ENCODE peak calls at places on chromosomes 1 and 21, in six cellular contexts. Z, A, R, W, Q and H are unnamed samples.

GRCh38 chr1:158037876-158038359 is 44.5 kb downstream of the KIRREL1 start:
- DNase-seq in Z (peak; percentile 69), A (peak; percentile 58), R (peak; percentile 79), W (peak; percentile 81), Q (no peak), H (no peak)

GRCh38 chr1:1208713-1209433 is 2.5 kb upstream of the TNFRSF18 start:
- DNase-seq in Z (no peak), A (no peak), R (no peak), W (no peak), Q (no peak), H (no peak)

GRCh38 chr1:19400189-19400588 is 85.2 kb downstream of the CAPZB start:
- DNase-seq in Z (no peak), A (no peak), R (no peak), W (no peak), Q (no peak), H (peak; percentile 83)

GRCh38 chr1:214213136-214213535 is 67.8 kb upstream of the SMYD2 start:
- DNase-seq in Z (no peak), A (no peak), R (no peak), W (no peak), Q (no peak), H (no peak)

GRCh38 chr1:111934346-111934745 is 55.1 kb downstream of the KCND3 start:
- DNase-seq in Z (no peak), A (no peak), R (no peak), W (no peak), Q (no peak), H (no peak)

GRCh38 chr1:78570539-78570938 is 49.7 kb upstream of the IFI44L start:
- DNase-seq in Z (no peak), A (no peak), R (peak; percentile 28), W (no peak), Q (no peak), H (no peak)

GRCh38 chr1:942864-943533 is 16.1 kb downstream of the NOC2L start:
- DNase-seq in Z (peak; percentile 22), A (no peak), R (no peak), W (peak; percentile 80), Q (peak; percentile 59), H (no peak)

GRCh38 chr1:162632234-162632666 is at the start of gene DDR2:
- DNase-seq in Z (peak; percentile 92), A (peak; percentile 81), R (peak; percentile 77), W (peak; percentile 93), Q (peak; percentile 57), H (no peak)

GRCh38 chr1:227943354-227943753 is 4.4 kb downstream of the WNT9A start:
- DNase-seq in Z (no peak), A (no peak), R (no peak), W (no peak), Q (no peak), H (no peak)

GRCh38 chr1:43994794-43995790 is 3.7 kb downstream of the CCDC24 start:
- DNase-seq in Z (no peak), A (no peak), R (peak; percentile 86), W (no peak), Q (peak; percentile 43), H (no peak)

GRCh38 chr1:91846007-91846620 is 39.8 kb downstream of the TGFBR3 start:
- DNase-seq in Z (peak; percentile 70), A (peak; percentile 48), R (peak; percentile 20), W (peak; percentile 84), Q (peak; percentile 81), H (no peak)

GRCh38 chr1:220281159-220281574 is 8.9 kb upstream of the RAB3GAP2 start:
- DNase-seq in Z (no peak), A (peak; percentile 53), R (peak; percentile 45), W (peak; percentile 47), Q (no peak), H (no peak)

GRCh38 chr1:33516428-33516827 is 44.0 kb downstream of the ZSCAN20 start:
- DNase-seq in Z (no peak), A (no peak), R (peak; percentile 15), W (no peak), Q (no peak), H (no peak)
- H3K27ac ChIP-seq in Z (no peak overlapping the region), A (no peak overlapping the region), R (no peak overlapping the region), W (no peak overlapping the region), Q (no peak overlapping the region), H (no peak overlapping the region)

GRCh38 chr21:44803651-44804050 is 2.0 kb upstream of the UBE2G2 start:
- DNase-seq in Z (no peak), A (no peak), R (no peak), W (no peak), Q (no peak), H (no peak)
- H3K4me3 ChIP-seq in Z (no peak overlapping the region), A (no peak overlapping the region), R (no peak overlapping the region), W (no peak overlapping the region), Q (no peak overlapping the region), H (no peak overlapping the region)

GRCh38 chr21:34884346-34884929 is 164.7 kb downstream of the RUNX1 start:
- DNase-seq in Z (no peak), A (peak; percentile 48), R (no peak), W (no peak), Q (no peak), H (no peak)
- H3K27ac ChIP-seq in Z (no peak overlapping the region), A (peak overlapping the region; percentile 98), R (no peak overlapping the region), W (no peak overlapping the region), Q (peak overlapping the region; percentile 50), H (no peak overlapping the region)

GRCh38 chr21:10539956-10540355 is 18.6 kb downstream of the TPTE start:
- DNase-seq in Z (no peak), A (no peak), R (no peak), W (no peak), Q (no peak), H (no peak)
- H3K4me3 ChIP-seq in Z (no peak overlapping the region), A (no peak overlapping the region), R (no peak overlapping the region), W (no peak overlapping the region), Q (no peak overlapping the region), H (no peak overlapping the region)

DNA sequence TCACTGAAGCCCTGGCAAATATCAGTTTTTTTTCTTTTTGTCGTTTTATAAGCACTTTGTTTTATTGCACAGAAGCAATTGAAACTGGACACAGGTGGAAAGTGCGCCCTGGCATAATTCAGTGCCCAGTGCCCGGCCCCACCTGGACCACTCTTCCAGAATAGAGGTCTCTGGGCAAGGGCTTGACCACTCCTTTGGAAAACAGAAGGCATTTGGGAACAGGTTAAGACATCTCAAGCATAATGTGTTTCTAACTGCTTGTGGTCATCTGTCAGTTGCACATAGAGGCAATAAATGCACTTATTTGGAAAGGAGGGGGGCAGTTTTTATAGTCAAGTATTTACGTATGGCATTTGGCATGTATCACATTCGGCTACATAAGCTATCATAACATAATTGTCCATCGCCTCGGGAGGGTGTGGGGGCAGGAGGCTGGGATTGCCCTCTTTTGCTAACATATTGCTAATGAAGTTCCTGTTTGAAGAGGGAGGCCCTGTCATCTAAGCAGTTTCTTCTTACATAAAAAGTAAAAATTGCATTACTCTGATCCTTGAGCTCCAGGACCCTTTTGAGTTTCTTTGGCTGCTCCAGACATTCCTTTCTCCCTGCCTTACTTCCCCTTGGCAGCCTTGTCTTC is 14.7 kb upstream of the CD2 start:
- DNase-seq in Z (no peak), A (no peak), R (no peak), W (no peak), Q (no peak), H (no peak)
- H3K27ac ChIP-seq in Z (no peak overlapping the region), A (no peak overlapping the region), R (no peak overlapping the region), W (no peak overlapping the region), Q (peak overlapping the region; percentile 42), H (no peak overlapping the region)

DNA sequence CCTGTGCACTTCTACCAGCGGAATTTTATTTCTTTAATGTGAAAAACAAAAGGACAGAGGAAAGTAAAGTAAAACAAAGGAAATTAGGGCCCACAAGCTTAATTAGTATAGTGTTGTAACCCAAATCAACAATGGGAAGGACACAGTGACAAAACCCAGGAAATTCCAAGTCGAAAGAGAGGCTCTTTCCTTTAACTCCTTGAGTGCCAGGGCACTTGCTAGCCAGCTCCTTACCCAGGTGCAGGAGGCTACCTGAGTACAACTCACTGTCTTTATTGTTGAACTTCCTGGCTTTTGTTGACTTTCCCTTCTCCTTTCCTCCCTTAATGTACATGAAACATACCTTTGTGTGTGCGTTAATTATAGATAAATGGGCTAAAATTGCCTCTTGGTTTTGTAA is 55.0 kb downstream of the PEX14 start:
- DNase-seq in Z (no peak), A (peak; percentile 3), R (peak; percentile 87), W (no peak), Q (no peak), H (no peak)
- H3K4me3 ChIP-seq in Z (no peak overlapping the region), A (no peak overlapping the region), R (no peak overlapping the region), W (no peak overlapping the region), Q (no peak overlapping the region), H (no peak overlapping the region)

GRCh38 chr1:171160181-171160580 is 24.9 kb upstream of the FMO2 start:
- DNase-seq in Z (no peak), A (no peak), R (no peak), W (no peak), Q (no peak), H (no peak)
- H3K27ac ChIP-seq in Z (no peak overlapping the region), A (no peak overlapping the region), R (no peak overlapping the region), W (no peak overlapping the region), Q (no peak overlapping the region), H (peak overlapping the region; percentile 61)

GRCh38 chr1:67433830-67434229 is 3.6 kb upstream of the SERBP1 start:
- DNase-seq in Z (no peak), A (no peak), R (no peak), W (no peak), Q (no peak), H (no peak)

GRCh38 chr1:67430358-67431155 is at the start of gene SERBP1:
- DNase-seq in Z (peak; percentile 97), A (peak; percentile 99), R (peak; percentile 99), W (peak; percentile 99), Q (peak; percentile 97), H (peak; percentile 98)

GRCh38 chr1:67432745-67433144 is 2.5 kb upstream of the SERBP1 start:
- DNase-seq in Z (no peak), A (no peak), R (no peak), W (no peak), Q (no peak), H (no peak)

GRCh38 chr1:67431156-67431765 is 1.1 kb upstream of the SERBP1 start:
- DNase-seq in Z (no peak), A (no peak), R (no peak), W (no peak), Q (no peak), H (no peak)

DNA sequence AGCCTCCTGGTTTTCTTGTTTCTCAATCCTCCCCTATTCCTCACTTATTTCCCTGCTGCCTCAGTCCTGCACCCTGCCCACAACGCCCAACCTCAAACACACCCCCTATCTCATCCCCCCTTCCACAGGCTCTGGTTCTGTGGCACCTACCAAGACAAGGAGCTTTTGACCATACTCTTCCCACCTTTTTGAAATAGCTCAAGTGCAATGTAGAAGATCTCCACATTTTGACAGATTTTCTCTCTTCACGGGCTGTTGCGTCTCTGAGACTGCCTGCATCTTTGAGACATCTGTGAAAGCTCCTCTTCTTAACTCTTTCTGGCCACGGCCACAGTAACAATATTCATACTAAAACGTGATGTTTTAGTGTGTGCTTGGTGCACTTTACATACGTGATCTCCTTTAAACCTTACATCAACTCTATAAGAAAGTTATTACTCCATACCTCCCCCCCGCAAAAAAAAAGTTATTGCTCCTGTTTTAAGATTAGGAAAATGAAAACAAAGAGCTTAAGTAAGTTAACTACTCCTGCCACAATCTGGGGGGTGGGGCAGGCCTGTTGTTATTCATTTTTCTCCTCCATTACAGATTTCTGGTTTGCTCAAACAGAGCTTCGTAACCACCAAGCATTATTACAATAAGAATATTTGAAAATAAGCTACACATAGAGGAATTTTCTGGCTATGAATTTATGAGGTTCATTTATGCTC is 1.8 kb upstream of the SERBP1 start:
- DNase-seq in Z (no peak), A (no peak), R (no peak), W (no peak), Q (no peak), H (no peak)
- H3K4me3 ChIP-seq in Z (no peak overlapping the region), A (no peak overlapping the region), R (no peak overlapping the region), W (no peak overlapping the region), Q (no peak overlapping the region), H (no peak overlapping the region)